ENCODE peak calls at places on chromosomes 12 and 14, in six cellular contexts. H is IMR-90, P is A549, V is SK-N-SH, M is H1, T is K562. E is an unnamed sample.

GRCh38 chr12:109358154-109358869 is 10.6 kb downstream of the MYO1H start:
- DNase-seq in H (peak; percentile 4), P (no peak), V (peak; percentile 25), M (no peak), T (no peak), E (no peak)

GRCh38 chr12:40689576-40689975 is 2.7 kb upstream of the CNTN1 start:
- DNase-seq in H (no peak), P (no peak), V (no peak), M (no peak), T (no peak), E (no peak)

GRCh38 chr12:6919588-6919987 is 5.2 kb downstream of the ENO2 start:
- DNase-seq in H (no peak), P (no peak), V (no peak), M (no peak), T (no peak), E (no peak)

GRCh38 chr14:70735043-70735442 is 74.3 kb downstream of the MAP3K9 start:
- DNase-seq in H (no peak), P (no peak), V (peak; percentile 82), M (no peak), T (no peak), E (no peak)

GRCh38 chr12:49675137-49675536 is 32.1 kb downstream of the FMNL3 start:
- DNase-seq in H (no peak), P (no peak), V (no peak), M (no peak), T (no peak), E (no peak)

GRCh38 chr12:49949124-49949845 is 1.3 kb upstream of the AQP2 start:
- DNase-seq in H (no peak), P (no peak), V (no peak), M (no peak), T (peak; percentile 63), E (no peak)

GRCh38 chr14:74605531-74606223 is 6.4 kb downstream of the LTBP2 start:
- DNase-seq in H (no peak), P (no peak), V (peak; percentile 58), M (no peak), T (no peak), E (no peak)

GRCh38 chr12:100671396-100672074 is 98.1 kb downstream of the GAS2L3 start:
- DNase-seq in H (no peak), P (no peak), V (no peak), M (no peak), T (no peak), E (no peak)

GRCh38 chr12:70400124-70400523 is 34.0 kb downstream of the KCNMB4 start:
- DNase-seq in H (no peak), P (no peak), V (no peak), M (no peak), T (no peak), E (no peak)

GRCh38 chr12:19129121-19129485 is 430 bp upstream of the PLEKHA5 start:
- DNase-seq in H (peak; percentile 29), P (peak; percentile 25), V (no peak), M (no peak), T (no peak), E (peak; percentile 10)

GRCh38 chr14:65849558-65849957 is 437.0 kb downstream of the FUT8 start:
- DNase-seq in H (no peak), P (no peak), V (no peak), M (no peak), T (no peak), E (no peak)

GRCh38 chr12:32949815-32950214 is 53.2 kb upstream of the PKP2 start:
- DNase-seq in H (no peak), P (no peak), V (no peak), M (no peak), T (no peak), E (no peak)

GRCh38 chr12:127984386-127985055 is 282.4 kb upstream of the TMEM132C start:
- DNase-seq in H (no peak), P (no peak), V (no peak), M (no peak), T (no peak), E (no peak)

GRCh38 chr14:39467889-39468524 is 35.8 kb upstream of the FBXO33 start:
- DNase-seq in H (peak; percentile 43), P (peak; percentile 66), V (no peak), M (peak; percentile 66), T (no peak), E (peak; percentile 55)

GRCh38 chr12:88578274-88578673 is 2.0 kb downstream of the KITLG start:
- DNase-seq in H (no peak), P (no peak), V (no peak), M (no peak), T (no peak), E (no peak)

GRCh38 chr12:12483438-12483837 is 79.2 kb downstream of the DUSP16 start:
- DNase-seq in H (no peak), P (no peak), V (no peak), M (no peak), T (no peak), E (no peak)

GRCh38 chr14:103097994-103098957 is 3.8 kb downstream of the EXOC3L4 start:
- DNase-seq in H (no peak), P (no peak), V (no peak), M (no peak), T (peak; percentile 51), E (no peak)

GRCh38 chr12:7832059-7832696 is 40.5 kb downstream of the SLC2A14 start:
- DNase-seq in H (peak; percentile 71), P (peak; percentile 69), V (peak; percentile 49), M (no peak), T (peak; percentile 40), E (peak; percentile 32)

GRCh38 chr14:105635560-105635959 is 109.2 kb downstream of the TMEM121 start:
- DNase-seq in H (no peak), P (no peak), V (no peak), M (no peak), T (no peak), E (no peak)

GRCh38 chr14:53551862-53552261 is 398.7 kb upstream of the DDHD1 start:
- DNase-seq in H (no peak), P (no peak), V (no peak), M (no peak), T (no peak), E (no peak)

GRCh38 chr12:53464685-53465084 is 12.8 kb downstream of the PCBP2 start:
- DNase-seq in H (no peak), P (no peak), V (no peak), M (no peak), T (no peak), E (no peak)

GRCh38 chr14:90514015-90514398 is 117.2 kb downstream of the CALM1 start:
- DNase-seq in H (no peak), P (no peak), V (no peak), M (no peak), T (no peak), E (no peak)

GRCh38 chr14:21026988-21027315 is 2.1 kb upstream of the NDRG2 start:
- DNase-seq in H (no peak), P (no peak), V (no peak), M (no peak), T (peak; percentile 66), E (no peak)

GRCh38 chr14:29810657-29811056 is 117.0 kb downstream of the PRKD1 start:
- DNase-seq in H (no peak), P (no peak), V (no peak), M (no peak), T (no peak), E (no peak)

GRCh38 chr14:24838945-24839616 is 205.1 kb upstream of the GZMB start:
- DNase-seq in H (no peak), P (no peak), V (no peak), M (no peak), T (no peak), E (no peak)

GRCh38 chr12:126608607-126609175 is 1543.5 kb downstream of the AACS start:
- DNase-seq in H (no peak), P (no peak), V (no peak), M (no peak), T (no peak), E (no peak)
- TF ChIP-seq RAD21 in H (no peak), P (no peak), V (no peak), M (no peak), T (no peak), E (no peak)

GRCh38 chr12:110966081-110966760 is 45.8 kb upstream of the MYL2 start:
- DNase-seq in H (no peak), P (no peak), V (no peak), M (no peak), T (no peak), E (no peak)
- TF ChIP-seq RAD21 in H (no peak), P (no peak), V (no peak), M (no peak), T (no peak), E (no peak)

DNA sequence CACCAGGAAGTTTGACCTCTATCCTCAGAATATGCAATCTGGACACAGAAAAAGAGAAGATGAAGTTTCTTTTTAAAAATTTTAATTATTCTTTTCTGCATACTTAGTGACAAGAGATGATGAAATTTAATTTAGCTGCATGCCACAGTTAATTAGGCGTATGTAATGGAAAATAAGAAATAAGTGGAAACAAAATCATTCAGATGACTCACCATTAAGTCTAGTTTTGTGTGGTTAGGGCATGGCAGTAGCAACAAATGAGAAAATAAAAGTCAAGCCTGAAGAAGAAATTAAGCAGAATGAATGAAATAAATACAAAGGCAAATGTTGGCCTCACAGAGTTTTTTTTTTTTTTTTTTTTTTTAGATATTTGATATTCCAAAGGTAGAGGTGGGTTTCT is 30.9 kb upstream of the KLRD1 start:
- DNase-seq in H (no peak), P (no peak), V (no peak), M (no peak), T (no peak), E (no peak)
- TF ChIP-seq RAD21 in H (no peak), P (no peak), V (no peak), M (no peak), T (no peak), E (no peak)

DNA sequence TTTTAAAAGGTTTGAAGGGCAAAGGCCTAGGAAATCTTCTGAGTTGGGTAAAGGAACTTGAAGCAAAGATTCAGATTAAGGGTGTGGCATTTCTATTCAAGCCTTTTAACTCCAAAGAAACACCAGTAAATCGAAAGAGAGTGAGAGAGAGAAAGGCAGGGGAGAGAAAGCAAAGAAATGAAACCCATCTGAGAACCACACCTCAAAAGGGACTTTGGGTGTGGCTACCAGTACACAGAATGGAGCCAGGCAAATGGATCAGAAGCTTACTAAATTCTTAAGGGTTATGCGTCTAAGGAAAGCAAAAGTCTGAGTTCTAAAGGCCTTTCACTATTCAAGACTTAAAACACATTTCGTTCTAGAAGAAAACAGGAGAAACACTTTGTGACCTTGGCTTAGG is 277.4 kb downstream of the BCL11B start:
- DNase-seq in H (no peak), P (no peak), V (no peak), M (no peak), T (no peak), E (no peak)
- TF ChIP-seq RAD21 in H (no peak), P (no peak), V (no peak), M (no peak), T (no peak), E (no peak)

E was measured in HCT116.